ENCODE peak calls at places on chromosomes 7 and 10, in six cellular contexts. N is stomach; H is NCI-H748 treated with DMSO at 0.1 percent for 48 hours; R is smooth muscle cell of the brain vasculature; V is stimulated activated CD8-positive, alpha-beta memory T cell treated with anti-CD3 and anti-CD28 coated beads, Interleukin-15, amount 100 ng/mL, for 4 hours; T is T-cell. K is an unnamed sample.

GRCh38 chr10:9824546-9825164 is 1193.0 kb upstream of the CELF2 start:
- DNase-seq in H (no peak), V (no peak), N (peak; percentile 50), R (no peak), T (no peak), K (no peak)

GRCh38 chr10:3666525-3667302 is 118.3 kb downstream of the KLF6 start:
- DNase-seq in T (peak; percentile 25), N (peak; percentile 39), R (no peak), H (no peak), V (peak; percentile 47), K (peak; percentile 32)

GRCh38 chr10:100043796-100044195 is 34.0 kb upstream of the DNMBP start:
- DNase-seq in V (no peak), R (peak; percentile 59), H (no peak), T (no peak), N (no peak), K (no peak)

GRCh38 chr7:141562543-141562942 is 11.3 kb downstream of the AGK start:
- DNase-seq in N (no peak), H (no peak), V (no peak), T (no peak), R (no peak), K (no peak)

GRCh38 chr7:137606061-137606674 is 240.6 kb downstream of the DGKI start:
- DNase-seq in H (no peak), T (no peak), N (no peak), R (no peak), V (no peak), K (no peak)

GRCh38 chr7:145169908-145170307 is 334.1 kb upstream of the TPK1 start:
- DNase-seq in T (no peak), N (no peak), V (no peak), H (peak; percentile 34), R (no peak), K (no peak)

GRCh38 chr7:12729112-12729511 is 41.7 kb downstream of the ARL4A start:
- DNase-seq in N (peak; percentile 84), V (no peak), H (peak; percentile 94), T (no peak), R (peak; percentile 52), K (no peak)

GRCh38 chr10:62082729-62083412 is 181.4 kb downstream of the ARID5B start:
- DNase-seq in H (no peak), R (no peak), T (peak; percentile 37), N (no peak), V (no peak), K (no peak)

GRCh38 chr10:131075218-131075770 is 236.2 kb downstream of the TCERG1L start:
- DNase-seq in V (no peak), R (no peak), T (no peak), N (no peak), H (no peak), K (no peak)

GRCh38 chr10:62769574-62770242 is 34.8 kb upstream of the ADO start:
- DNase-seq in R (no peak), T (no peak), H (no peak), V (no peak), N (no peak), K (no peak)

GRCh38 chr10:117342638-117343037 is 32.6 kb downstream of the PDZD8 start:
- DNase-seq in N (no peak), R (no peak), V (no peak), H (no peak), T (no peak), K (no peak)

GRCh38 chr7:154767821-154768415 is 235.0 kb downstream of the PAXIP1 start:
- DNase-seq in V (no peak), N (no peak), H (no peak), R (no peak), T (no peak), K (no peak)

GRCh38 chr10:29794776-29795635 is 160.2 kb upstream of the SVIL start:
- DNase-seq in N (no peak), T (no peak), V (no peak), H (no peak), R (no peak), K (no peak)

GRCh38 chr10:78540355-78541076 is 506.9 kb downstream of the RPS24 start:
- DNase-seq in H (no peak), N (no peak), V (no peak), R (no peak), T (no peak), K (no peak)

GRCh38 chr7:116392806-116393205 is 106.7 kb upstream of the CAV2 start:
- DNase-seq in N (no peak), H (no peak), R (no peak), V (no peak), T (no peak), K (no peak)

GRCh38 chr7:150903627-150904026 is 51.3 kb downstream of the AOC1 start:
- DNase-seq in H (no peak), R (no peak), T (no peak), V (no peak), N (peak; percentile 65), K (no peak)

K was measured in T-helper 9 cell.